ENCODE peak calls at places on chromosomes 5 and 9, in ten cellular contexts. One of them, this sample, is unnamed.

GRCh38 chr9:121286973-121287721 is 19.2 kb downstream of the GSN start:
- DNase-seq in breast epithelium: peak; percentile 91
- DNase-seq in spleen: no peak
- DNase-seq in uterus: peak; percentile 94
- DNase-seq in esophagus squamous epithelium: peak; percentile 26
- DNase-seq in ovary: peak; percentile 86
- DNase-seq in GM12891: no peak
- DNase-seq in heart left ventricle: peak; percentile 93
- DNase-seq in IMR-90: peak; percentile 95
- DNase-seq in A549: peak; percentile 96
- DNase-seq in this sample: peak; percentile 83

GRCh38 chr5:105504-106080 is 13.6 kb downstream of the PLEKHG4B start:
- DNase-seq in breast epithelium: no peak
- DNase-seq in spleen: no peak
- DNase-seq in uterus: no peak
- DNase-seq in esophagus squamous epithelium: no peak
- DNase-seq in ovary: no peak
- DNase-seq in GM12891: no peak
- DNase-seq in heart left ventricle: no peak
- DNase-seq in IMR-90: no peak
- DNase-seq in A549: no peak
- DNase-seq in this sample: no peak

GRCh38 chr5:119368238-119368630 is 12.4 kb downstream of the TNFAIP8 start:
- DNase-seq in breast epithelium: no peak
- DNase-seq in spleen: no peak
- DNase-seq in uterus: no peak
- DNase-seq in esophagus squamous epithelium: no peak
- DNase-seq in ovary: no peak
- DNase-seq in GM12891: no peak
- DNase-seq in heart left ventricle: no peak
- DNase-seq in IMR-90: no peak
- DNase-seq in A549: no peak
- DNase-seq in this sample: no peak

GRCh38 chr5:463952-464351 is 21.0 kb downstream of the EXOC3 start:
- DNase-seq in breast epithelium: no peak
- DNase-seq in spleen: peak; percentile 92
- DNase-seq in uterus: no peak
- DNase-seq in esophagus squamous epithelium: no peak
- DNase-seq in ovary: no peak
- DNase-seq in GM12891: no peak
- DNase-seq in heart left ventricle: no peak
- DNase-seq in IMR-90: no peak
- DNase-seq in A549: no peak
- DNase-seq in this sample: no peak

GRCh38 chr9:122572456-122572855 is 10.7 kb downstream of the OR1L8 start:
- DNase-seq in breast epithelium: no peak
- DNase-seq in spleen: no peak
- DNase-seq in uterus: no peak
- DNase-seq in esophagus squamous epithelium: no peak
- DNase-seq in ovary: no peak
- DNase-seq in GM12891: no peak
- DNase-seq in heart left ventricle: no peak
- DNase-seq in IMR-90: no peak
- DNase-seq in A549: no peak
- DNase-seq in this sample: no peak

GRCh38 chr5:1847056-1847455 is 35.7 kb downstream of the IRX4 start:
- DNase-seq in breast epithelium: no peak
- DNase-seq in spleen: no peak
- DNase-seq in uterus: no peak
- DNase-seq in esophagus squamous epithelium: no peak
- DNase-seq in ovary: no peak
- DNase-seq in GM12891: no peak
- DNase-seq in heart left ventricle: no peak
- DNase-seq in IMR-90: no peak
- DNase-seq in A549: no peak
- DNase-seq in this sample: no peak

GRCh38 chr5:132362086-132362485 is 7.4 kb upstream of the SLC22A5 start:
- DNase-seq in breast epithelium: no peak
- DNase-seq in spleen: no peak
- DNase-seq in uterus: no peak
- DNase-seq in esophagus squamous epithelium: no peak
- DNase-seq in ovary: no peak
- DNase-seq in GM12891: no peak
- DNase-seq in heart left ventricle: no peak
- DNase-seq in IMR-90: no peak
- DNase-seq in A549: no peak
- DNase-seq in this sample: no peak

GRCh38 chr9:94719878-94720277 is 6.6 kb upstream of the AOPEP start:
- DNase-seq in breast epithelium: no peak
- DNase-seq in spleen: no peak
- DNase-seq in uterus: no peak
- DNase-seq in esophagus squamous epithelium: no peak
- DNase-seq in ovary: no peak
- DNase-seq in GM12891: no peak
- DNase-seq in heart left ventricle: no peak
- DNase-seq in IMR-90: no peak
- DNase-seq in A549: no peak
- DNase-seq in this sample: no peak

GRCh38 chr9:25461416-25461815 is 216.8 kb downstream of the TUSC1 start:
- DNase-seq in breast epithelium: no peak
- DNase-seq in spleen: no peak
- DNase-seq in uterus: no peak
- DNase-seq in esophagus squamous epithelium: no peak
- DNase-seq in ovary: no peak
- DNase-seq in GM12891: no peak
- DNase-seq in heart left ventricle: no peak
- DNase-seq in IMR-90: no peak
- DNase-seq in A549: no peak
- DNase-seq in this sample: no peak

GRCh38 chr5:8500426-8500825 is 631.5 kb downstream of the MTRR start:
- DNase-seq in breast epithelium: no peak
- DNase-seq in spleen: no peak
- DNase-seq in uterus: no peak
- DNase-seq in esophagus squamous epithelium: no peak
- DNase-seq in ovary: no peak
- DNase-seq in GM12891: no peak
- DNase-seq in heart left ventricle: no peak
- DNase-seq in IMR-90: peak; percentile 20
- DNase-seq in A549: no peak
- DNase-seq in this sample: no peak

GRCh38 chr5:154677921-154678320 is 77.3 kb upstream of the LARP1 start:
- DNase-seq in breast epithelium: no peak
- DNase-seq in spleen: no peak
- DNase-seq in uterus: no peak
- DNase-seq in esophagus squamous epithelium: no peak
- DNase-seq in ovary: no peak
- DNase-seq in GM12891: no peak
- DNase-seq in heart left ventricle: no peak
- DNase-seq in IMR-90: peak; percentile 19
- DNase-seq in A549: peak; percentile 11
- DNase-seq in this sample: no peak

GRCh38 chr5:171984748-171985419 is 21.6 kb downstream of the FBXW11 start:
- DNase-seq in breast epithelium: no peak
- DNase-seq in spleen: no peak
- DNase-seq in uterus: no peak
- DNase-seq in esophagus squamous epithelium: no peak
- DNase-seq in ovary: no peak
- DNase-seq in GM12891: no peak
- DNase-seq in heart left ventricle: no peak
- DNase-seq in IMR-90: peak; percentile 98
- DNase-seq in A549: no peak
- DNase-seq in this sample: no peak

GRCh38 chr9:3527653-3527960 is 1.8 kb upstream of the RFX3 start:
- DNase-seq in breast epithelium: no peak
- DNase-seq in spleen: no peak
- DNase-seq in uterus: no peak
- DNase-seq in esophagus squamous epithelium: no peak
- DNase-seq in ovary: no peak
- DNase-seq in GM12891: no peak
- DNase-seq in heart left ventricle: no peak
- DNase-seq in IMR-90: no peak
- DNase-seq in A549: no peak
- DNase-seq in this sample: no peak
- TF ChIP-seq POLR2A in breast epithelium: no peak
- TF ChIP-seq POLR2A in spleen: no peak
- TF ChIP-seq POLR2A in uterus: no peak
- TF ChIP-seq POLR2A in esophagus squamous epithelium: no peak
- TF ChIP-seq POLR2A in ovary: no peak
- TF ChIP-seq POLR2A in GM12891: no peak
- TF ChIP-seq POLR2A in heart left ventricle: no peak
- TF ChIP-seq POLR2A in IMR-90: no peak
- TF ChIP-seq POLR2A in A549: no peak
- TF ChIP-seq POLR2A in this sample: no peak

DNA sequence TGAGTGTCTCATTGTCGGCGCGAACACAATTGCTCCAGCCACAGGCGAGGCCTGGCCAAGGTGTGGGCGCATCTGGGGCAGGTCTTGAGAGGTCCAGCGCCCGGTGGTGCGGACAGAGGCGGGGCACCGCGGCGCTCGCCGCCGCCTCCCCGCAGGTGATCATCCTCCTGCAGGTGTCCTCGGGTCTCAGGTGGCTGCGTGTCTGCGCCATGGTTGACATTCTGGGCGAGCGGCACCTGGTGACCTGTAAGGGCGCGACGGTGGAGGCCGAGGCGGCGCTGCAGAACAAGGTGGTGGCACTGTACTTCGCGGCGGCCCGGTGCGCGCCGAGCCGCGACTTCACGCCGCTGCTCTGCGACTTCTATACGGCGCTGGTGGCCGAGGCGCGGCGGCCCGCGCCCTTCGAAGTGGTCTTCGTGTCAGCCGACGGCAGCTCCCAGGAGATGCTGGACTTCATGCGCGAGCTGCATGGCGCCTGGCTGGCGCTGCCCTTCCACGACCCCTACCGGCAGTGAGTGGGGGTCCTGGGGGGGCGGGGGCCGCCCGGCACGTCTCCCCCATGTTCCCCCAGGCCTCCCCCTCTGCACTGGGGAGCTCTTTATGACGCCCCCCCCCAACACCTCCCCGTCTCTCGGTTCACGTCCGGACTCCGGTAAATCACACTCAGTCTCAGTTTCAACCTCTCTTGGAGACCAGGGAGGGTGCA is 401 bp downstream of the NXNL2 start:
- DNase-seq in breast epithelium: no peak
- DNase-seq in spleen: peak; percentile 86
- DNase-seq in uterus: no peak
- DNase-seq in esophagus squamous epithelium: no peak
- DNase-seq in ovary: peak; percentile 65
- DNase-seq in GM12891: no peak
- DNase-seq in heart left ventricle: no peak
- DNase-seq in IMR-90: no peak
- DNase-seq in A549: peak; percentile 31
- DNase-seq in this sample: no peak
- TF ChIP-seq POLR2A in breast epithelium: peak; percentile 34
- TF ChIP-seq POLR2A in spleen: no peak
- TF ChIP-seq POLR2A in uterus: no peak
- TF ChIP-seq POLR2A in esophagus squamous epithelium: no peak
- TF ChIP-seq POLR2A in ovary: no peak
- TF ChIP-seq POLR2A in GM12891: no peak
- TF ChIP-seq POLR2A in heart left ventricle: no peak
- TF ChIP-seq POLR2A in IMR-90: no peak
- TF ChIP-seq POLR2A in A549: no peak
- TF ChIP-seq POLR2A in this sample: no peak

GRCh38 chr9:35603986-35604577 is 980 bp upstream of the TESK1 start:
- DNase-seq in breast epithelium: peak; percentile 99
- DNase-seq in spleen: peak; percentile 100
- DNase-seq in uterus: peak; percentile 99
- DNase-seq in esophagus squamous epithelium: peak; percentile 98
- DNase-seq in ovary: peak; percentile 99
- DNase-seq in GM12891: peak; percentile 92
- DNase-seq in heart left ventricle: peak; percentile 100
- DNase-seq in IMR-90: peak; percentile 99
- DNase-seq in A549: peak; percentile 100
- DNase-seq in this sample: peak; percentile 100
- TF ChIP-seq POLR2A in breast epithelium: peak; percentile 11
- TF ChIP-seq POLR2A in spleen: no peak
- TF ChIP-seq POLR2A in uterus: peak; percentile 75
- TF ChIP-seq POLR2A in esophagus squamous epithelium: no peak
- TF ChIP-seq POLR2A in ovary: peak; percentile 49
- TF ChIP-seq POLR2A in GM12891: peak; percentile 67
- TF ChIP-seq POLR2A in heart left ventricle: no peak
- TF ChIP-seq POLR2A in IMR-90: peak; percentile 85
- TF ChIP-seq POLR2A in A549: peak; percentile 84
- TF ChIP-seq POLR2A in this sample: peak; percentile 83

DNA sequence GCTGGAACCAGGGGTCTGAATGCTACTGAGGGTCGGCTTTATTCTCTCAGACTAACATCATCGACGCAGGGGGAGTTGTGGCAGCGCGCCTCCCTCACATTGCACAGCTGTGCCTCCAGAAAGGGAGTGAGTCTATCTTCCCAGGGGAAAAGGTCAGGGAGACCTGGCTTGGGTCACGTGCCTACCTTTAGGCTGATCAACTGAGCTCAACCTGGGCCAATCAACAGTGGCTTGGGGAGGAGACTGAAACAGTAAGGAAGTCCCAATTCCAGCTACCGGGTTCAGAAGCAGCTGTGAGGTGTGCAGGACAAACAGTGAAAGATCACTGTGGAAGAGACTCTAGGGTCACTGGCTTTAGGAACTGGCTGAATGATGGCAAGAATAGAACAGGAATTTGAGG is 14.3 kb downstream of the SNX30 start:
- DNase-seq in breast epithelium: no peak
- DNase-seq in spleen: no peak
- DNase-seq in uterus: no peak
- DNase-seq in esophagus squamous epithelium: no peak
- DNase-seq in ovary: no peak
- DNase-seq in GM12891: no peak
- DNase-seq in heart left ventricle: no peak
- DNase-seq in IMR-90: no peak
- DNase-seq in A549: no peak
- DNase-seq in this sample: no peak
- TF ChIP-seq POLR2A in breast epithelium: no peak
- TF ChIP-seq POLR2A in spleen: no peak
- TF ChIP-seq POLR2A in uterus: no peak
- TF ChIP-seq POLR2A in esophagus squamous epithelium: no peak
- TF ChIP-seq POLR2A in ovary: no peak
- TF ChIP-seq POLR2A in GM12891: no peak
- TF ChIP-seq POLR2A in heart left ventricle: no peak
- TF ChIP-seq POLR2A in IMR-90: no peak
- TF ChIP-seq POLR2A in A549: no peak
- TF ChIP-seq POLR2A in this sample: no peak

DNA sequence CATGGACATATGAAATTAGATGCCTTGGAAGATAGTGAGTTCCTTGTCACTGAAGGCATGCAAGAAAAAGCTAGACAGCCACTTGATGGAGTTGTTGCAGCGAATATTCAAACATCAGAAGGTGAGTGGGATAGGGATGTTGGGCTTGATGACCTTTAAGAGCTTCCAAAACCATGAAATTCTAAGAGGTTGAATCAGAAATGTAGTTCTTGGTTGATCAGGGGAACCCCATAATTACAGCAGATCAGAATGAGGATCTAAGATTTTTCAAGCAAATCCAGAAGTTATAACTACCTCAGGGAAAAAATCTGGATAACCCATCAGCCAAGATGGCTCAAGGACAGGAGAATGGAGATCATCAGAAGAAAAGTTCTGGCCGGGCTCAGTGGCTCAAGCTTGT is 244.3 kb upstream of the NR4A3 start:
- DNase-seq in breast epithelium: no peak
- DNase-seq in spleen: no peak
- DNase-seq in uterus: no peak
- DNase-seq in esophagus squamous epithelium: no peak
- DNase-seq in ovary: no peak
- DNase-seq in GM12891: no peak
- DNase-seq in heart left ventricle: no peak
- DNase-seq in IMR-90: no peak
- DNase-seq in A549: no peak
- DNase-seq in this sample: no peak
- TF ChIP-seq POLR2A in breast epithelium: no peak
- TF ChIP-seq POLR2A in spleen: no peak
- TF ChIP-seq POLR2A in uterus: no peak
- TF ChIP-seq POLR2A in esophagus squamous epithelium: no peak
- TF ChIP-seq POLR2A in ovary: no peak
- TF ChIP-seq POLR2A in GM12891: no peak
- TF ChIP-seq POLR2A in heart left ventricle: no peak
- TF ChIP-seq POLR2A in IMR-90: no peak
- TF ChIP-seq POLR2A in A549: no peak
- TF ChIP-seq POLR2A in this sample: no peak